ENCODE peak calls at places on chromosome 6, in six cellular contexts. Y is activated T-helper 2 cell treated with anti-CD3 and anti-CD28 coated beads, Interferon-gamma antibody, Interleukin-2, Interleukin-4, amounts not matched to agents 10 μg/mL and 5 μg/mL and 100 μg/mL, durations not matched to agents 14 hours and 24 hours and 36 hours; E is suprapubic skin; Z is A549; X is KG1; J is activated CD8-positive, alpha-beta memory T cell treated with anti-CD3 and anti-CD28 coated beads, Interleukin-2, amount 10 ng/mL, durations not matched to agents 7 days and 5 days. N is an unnamed sample.

GRCh38 chr6:163147988-163148387 is 266.5 kb upstream of the QKI start:
- DNase-seq in X (no peak), J (no peak), Y (no peak), E (no peak), Z (no peak), N (no peak)

GRCh38 chr6:140036176-140036575 is 661.7 kb upstream of the CITED2 start:
- DNase-seq in Y (no peak), E (no peak), Z (no peak), J (no peak), X (no peak), N (no peak)

GRCh38 chr6:33906413-33906812 is 102.6 kb upstream of the MLN start:
- DNase-seq in J (no peak), X (no peak), E (no peak), Y (no peak), Z (no peak), N (no peak)

GRCh38 chr6:89500486-89501020 is 67.6 kb downstream of the ANKRD6 start:
- DNase-seq in X (no peak), Z (no peak), E (no peak), Y (no peak), J (no peak), N (no peak)

GRCh38 chr6:81886157-81886556 is 133.7 kb upstream of the TENT5A start:
- DNase-seq in J (no peak), X (no peak), E (no peak), Z (no peak), Y (no peak), N (no peak)

GRCh38 chr6:11654876-11655275 is 117.3 kb downstream of the TMEM170B start:
- DNase-seq in Z (no peak), Y (no peak), E (no peak), X (no peak), J (no peak), N (no peak)

GRCh38 chr6:27605401-27606342 is 132.8 kb upstream of the ZNF184 start:
- DNase-seq in X (no peak), J (peak; percentile 51), Z (peak; percentile 91), E (no peak), Y (no peak), N (peak; percentile 16)

GRCh38 chr6:161407581-161407980 is 133.7 kb upstream of the AGPAT4 start:
- DNase-seq in Z (peak; percentile 54), E (no peak), Y (no peak), X (no peak), J (no peak), N (no peak)

GRCh38 chr6:5058254-5058653 is 26.9 kb upstream of the PPP1R3G start:
- DNase-seq in Z (no peak), X (no peak), Y (no peak), E (no peak), J (no peak), N (no peak)

GRCh38 chr6:36793913-36794703 is 45.1 kb downstream of the CPNE5 start:
- DNase-seq in J (no peak), X (no peak), Z (no peak), Y (no peak), E (no peak), N (no peak)

GRCh38 chr6:169933251-169933821 is 181.9 kb downstream of the ERMARD start:
- DNase-seq in Z (no peak), X (no peak), J (no peak), E (no peak), Y (no peak), N (no peak)

GRCh38 chr6:16511723-16512584 is 249.3 kb downstream of the ATXN1 start:
- DNase-seq in E (no peak), Y (no peak), X (no peak), Z (no peak), J (peak; percentile 54), N (peak; percentile 30)

GRCh38 chr6:143993965-143994646 is 14.0 kb downstream of the PLAGL1 start:
- DNase-seq in Z (no peak), E (no peak), Y (no peak), J (no peak), X (no peak), N (no peak)

GRCh38 chr6:11605507-11605905 is 68.0 kb downstream of the TMEM170B start:
- DNase-seq in J (no peak), E (no peak), X (no peak), Y (no peak), Z (no peak), N (no peak)

GRCh38 chr6:166757226-166758135 is 130.4 kb upstream of the RPS6KA2 start:
- DNase-seq in X (no peak), J (no peak), E (no peak), Y (no peak), Z (no peak), N (no peak)

GRCh38 chr6:31407699-31408098 is 4.3 kb downstream of the MICA start:
- DNase-seq in E (no peak), Y (no peak), X (no peak), J (no peak), Z (no peak), N (no peak)

GRCh38 chr6:51511081-51511480 is 576.3 kb downstream of the PKHD1 start:
- DNase-seq in J (no peak), Y (no peak), X (no peak), E (no peak), Z (no peak), N (no peak)

GRCh38 chr6:50849016-50849748 is 30.5 kb downstream of the TFAP2B start:
- DNase-seq in X (no peak), Z (no peak), Y (no peak), E (no peak), J (no peak), N (no peak)

GRCh38 chr6:25583099-25583498 is 68.9 kb upstream of the SCGN start:
- DNase-seq in J (peak; percentile 53), X (no peak), Z (no peak), E (no peak), Y (no peak), N (no peak)

GRCh38 chr6:46029602-46030001 is 13.9 kb upstream of the CLIC5 start:
- DNase-seq in Z (no peak), J (no peak), Y (no peak), X (no peak), E (no peak), N (no peak)

GRCh38 chr6:166749666-166750065 is 122.6 kb upstream of the RPS6KA2 start:
- DNase-seq in Z (no peak), J (no peak), Y (no peak), E (no peak), X (no peak), N (no peak)

GRCh38 chr6:125942677-125943527 is 13.7 kb upstream of the HINT3 start:
- DNase-seq in Y (no peak), Z (no peak), X (no peak), J (no peak), E (no peak), N (no peak)

GRCh38 chr6:168368063-168368835 is 48.7 kb upstream of the DACT2 start:
- DNase-seq in E (peak; percentile 52), J (no peak), Z (no peak), Y (no peak), X (no peak), N (no peak)

GRCh38 chr6:105483492-105483891 is 80.6 kb upstream of the PREP start:
- DNase-seq in Y (no peak), X (no peak), J (no peak), E (no peak), Z (peak; percentile 35), N (no peak)

GRCh38 chr6:64034840-64035656 is 399.4 kb downstream of the PHF3 start:
- DNase-seq in X (no peak), E (no peak), Y (no peak), Z (peak; percentile 6), J (no peak), N (no peak)

GRCh38 chr6:53300656-53301551 is 47.8 kb downstream of the ELOVL5 start:
- DNase-seq in J (peak; percentile 50), Y (no peak), X (no peak), Z (no peak), E (no peak), N (no peak)

GRCh38 chr6:32252326-32253009 is 28.6 kb upstream of the NOTCH4 start:
- DNase-seq in Z (no peak), X (no peak), E (no peak), Y (no peak), J (no peak), N (no peak)

GRCh38 chr6:36633915-36634314 is 39.8 kb downstream of the SRSF3 start:
- DNase-seq in J (no peak), E (no peak), Z (no peak), Y (no peak), X (no peak), N (no peak)

N was measured in T-helper 2 cell treated with Interferon-gamma antibody and Interleukin-4, amounts not matched to agents 5 μg/mL and 100 μg/mL, for 36 hours.